ENCODE peak calls at places on chromosomes 4 and X, in five cellular contexts. I is endodermal cell, E is HCT116, X is astrocyte, O is neural progenitor cell. H is an unnamed sample.

GRCh38 chr4:15920723-15921591 is 17.6 kb downstream of the FGFBP1 start:
- DNase-seq in I (no peak), E (peak; percentile 89), X (peak; percentile 98), O (no peak), H (peak; percentile 93)

GRCh38 chrX:389021-389441 is 2.3 kb upstream of the PPP2R3B start:
- DNase-seq in I (no peak), E (no peak), X (no peak), O (no peak), H (no peak)

GRCh38 chr4:23966720-23967119 is 76.9 kb upstream of the PPARGC1A start:
- DNase-seq in I (peak; percentile 68), E (no peak), X (no peak), O (peak; percentile 45), H (no peak)

GRCh38 chr4:98626350-98626749 is 32.1 kb downstream of the TSPAN5 start:
- DNase-seq in I (peak; percentile 84), E (peak; percentile 92), X (peak; percentile 96), O (no peak), H (peak; percentile 38)

GRCh38 chr4:26692014-26692726 is 108.3 kb downstream of the TBC1D19 start:
- DNase-seq in I (peak; percentile 48), E (no peak), X (no peak), O (no peak), H (no peak)

GRCh38 chr4:89161841-89162240 is 50.5 kb downstream of the TIGD2 start:
- DNase-seq in I (no peak), E (no peak), X (no peak), O (no peak), H (no peak)

GRCh38 chr4:10185518-10186227 is 69.1 kb upstream of the WDR1 start:
- DNase-seq in I (no peak), E (no peak), X (no peak), O (no peak), H (no peak)

GRCh38 chrX:48663241-48663640 is 20.4 kb upstream of the WAS start:
- DNase-seq in I (no peak), E (no peak), X (no peak), O (no peak), H (no peak)

GRCh38 chr4:74394476-74395136 is 29.7 kb downstream of the EREG start:
- DNase-seq in I (no peak), E (peak; percentile 82), X (peak; percentile 90), O (no peak), H (no peak)

GRCh38 chr4:153933851-153934688 is 145.2 kb upstream of the SFRP2 start:
- DNase-seq in I (no peak), E (no peak), X (no peak), O (no peak), H (no peak)

GRCh38 chr4:186819357-186820086 is 95.9 kb upstream of the FAT1 start:
- DNase-seq in I (no peak), E (no peak), X (no peak), O (no peak), H (no peak)

GRCh38 chr4:181971411-181971810 is 271.8 kb upstream of the TENM3 start:
- DNase-seq in I (no peak), E (no peak), X (peak; percentile 68), O (no peak), H (peak; percentile 9)

GRCh38 chr4:166169111-166169510 is 296.1 kb downstream of the TLL1 start:
- DNase-seq in I (peak; percentile 71), E (peak; percentile 7), X (no peak), O (peak; percentile 58), H (no peak)

GRCh38 chr4:79865253-79865652 is 207.8 kb downstream of the ANTXR2 start:
- DNase-seq in I (no peak), E (no peak), X (peak; percentile 86), O (no peak), H (no peak)

GRCh38 chrX:30652527-30653414 is 452 bp upstream of the GK start:
- DNase-seq in I (peak; percentile 97), E (peak; percentile 69), X (peak; percentile 68), O (peak; percentile 95), H (peak; percentile 19)

GRCh38 chrX:154353172-154353843 is 21.1 kb downstream of the FLNA start:
- DNase-seq in I (no peak), E (no peak), X (no peak), O (no peak), H (no peak)

GRCh38 chrX:109918753-109919152 is 84.2 kb upstream of the TMEM164 start:
- DNase-seq in I (no peak), E (no peak), X (no peak), O (no peak), H (no peak)

GRCh38 chr4:99252746-99253145 is 33.7 kb upstream of the ADH6 start:
- DNase-seq in I (no peak), E (no peak), X (no peak), O (no peak), H (peak; percentile 30)

GRCh38 chrX:42771836-42772335 is 6.1 kb downstream of the PPP1R2C start:
- DNase-seq in I (no peak), E (no peak), X (no peak), O (no peak), H (no peak)

GRCh38 chr4:138910201-138910913 is 105.2 kb upstream of the NOCT start:
- DNase-seq in I (no peak), E (no peak), X (peak; percentile 63), O (no peak), H (no peak)

GRCh38 chrX:154727418-154728323 is 23.2 kb downstream of the GAB3 start:
- DNase-seq in I (no peak), E (no peak), X (peak; percentile 67), O (no peak), H (no peak)

GRCh38 chr4:1249731-1250526 is 999 bp upstream of the CTBP1 start:
- DNase-seq in I (peak; percentile 76), E (no peak), X (peak; percentile 61), O (no peak), H (no peak)

GRCh38 chrX:68421651-68422050 is 11.6 kb downstream of the OPHN1 start:
- DNase-seq in I (no peak), E (no peak), X (no peak), O (no peak), H (no peak)

GRCh38 chr4:129043523-129043922 is 49.8 kb downstream of the SCLT1 start:
- DNase-seq in I (no peak), E (no peak), X (peak; percentile 46), O (no peak), H (no peak)

GRCh38 chrX:153766098-153766817 is 2.2 kb downstream of the PLXNB3 start:
- DNase-seq in I (peak; percentile 65), E (no peak), X (peak; percentile 61), O (peak; percentile 37), H (no peak)

GRCh38 chr4:138960175-138960710 is 55.3 kb upstream of the NOCT start:
- DNase-seq in I (no peak), E (no peak), X (no peak), O (no peak), H (no peak)

GRCh38 chr4:129623233-129623632 is 527.3 kb downstream of the C4orf33 start:
- DNase-seq in I (no peak), E (no peak), X (no peak), O (no peak), H (no peak)

GRCh38 chrX:49242545-49243066 is 7.3 kb downstream of the CCDC22 start:
- DNase-seq in I (no peak), E (no peak), X (no peak), O (no peak), H (no peak)

GRCh38 chr4:187301923-187302322 is 578.3 kb upstream of the FAT1 start:
- DNase-seq in I (no peak), E (no peak), X (no peak), O (no peak), H (no peak)

GRCh38 chr4:75844151-75844662 is 58.0 kb downstream of the PPEF2 start:
- DNase-seq in I (no peak), E (no peak), X (peak; percentile 95), O (no peak), H (no peak)

GRCh38 chrX:10902001-10902400 is 209.1 kb upstream of the HCCS start:
- DNase-seq in I (no peak), E (no peak), X (peak; percentile 61), O (no peak), H (no peak)

GRCh38 chrX:1111543-1112300 is 100.7 kb downstream of the CRLF2 start:
- DNase-seq in I (peak; percentile 86), E (no peak), X (no peak), O (peak; percentile 85), H (no peak)

DNA sequence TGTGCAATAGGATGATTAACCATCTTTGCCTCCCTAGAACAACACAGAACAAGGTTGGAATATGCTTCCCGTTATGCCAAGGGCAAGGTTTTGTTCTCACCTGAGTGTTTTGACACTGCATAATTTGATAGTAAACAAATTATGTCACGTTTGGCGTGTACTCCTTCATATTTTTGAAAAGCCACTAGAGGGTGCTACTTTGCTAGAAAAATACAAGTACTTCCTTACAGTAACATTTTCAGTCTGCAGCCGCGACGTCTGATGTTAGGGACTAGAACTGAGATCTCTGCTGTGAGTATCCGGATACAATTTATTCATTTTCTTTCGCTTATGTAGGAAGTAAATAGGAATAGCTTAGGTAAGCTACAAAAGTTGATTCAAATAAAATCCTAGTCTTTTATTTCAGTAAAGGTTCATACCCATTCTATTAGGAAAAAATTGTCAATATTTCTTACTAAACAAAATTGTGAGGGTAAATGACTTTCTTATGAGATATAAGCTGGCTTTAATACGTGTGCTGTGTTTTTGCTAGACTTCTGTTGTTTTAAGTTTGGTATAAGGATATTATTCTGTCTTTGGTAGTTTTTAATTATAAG is 181.1 kb upstream of the WDFY3 start:
- DNase-seq in I (peak; percentile 65), E (peak; percentile 69), X (peak; percentile 35), O (peak; percentile 69), H (no peak)
- H3K9ac ChIP-seq in I (no peak overlapping the region), E (no peak overlapping the region), X (no peak overlapping the region), O (no peak overlapping the region), H (no peak overlapping the region)

GRCh38 chr4:19152264-19152663 is 1099.4 kb upstream of the SLIT2 start:
- DNase-seq in I (no peak), E (no peak), X (no peak), O (no peak), H (no peak)

GRCh38 chr4:19155568-19155967 is 1096.1 kb upstream of the SLIT2 start:
- DNase-seq in I (no peak), E (no peak), X (no peak), O (no peak), H (no peak)

GRCh38 chr4:19146038-19146437 is 1105.7 kb upstream of the SLIT2 start:
- DNase-seq in I (no peak), E (no peak), X (no peak), O (no peak), H (no peak)

GRCh38 chr4:19156786-19157185 is 1094.9 kb upstream of the SLIT2 start:
- DNase-seq in I (no peak), E (no peak), X (no peak), O (no peak), H (no peak)

DNA sequence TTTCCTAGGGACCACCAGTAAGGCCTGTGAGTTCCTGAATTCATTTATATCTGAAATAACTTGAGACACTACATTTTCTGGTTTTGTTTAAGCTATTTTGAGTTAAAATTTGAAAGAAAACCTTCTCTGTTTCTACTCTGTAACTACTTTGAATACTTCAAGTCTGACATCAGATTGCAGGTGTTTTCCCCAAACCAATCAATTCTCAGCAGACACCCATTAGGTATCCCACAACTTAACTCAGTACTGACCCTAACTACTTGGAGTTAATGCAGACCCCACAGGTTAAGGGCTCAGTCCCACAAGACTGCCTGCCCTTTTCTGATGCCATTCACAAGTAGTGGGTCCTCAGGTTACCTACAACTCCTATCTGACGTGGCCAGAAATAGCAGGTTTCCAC is 1100.0 kb upstream of the SLIT2 start:
- DNase-seq in I (no peak), E (no peak), X (no peak), O (no peak), H (no peak)
- H3K9me3 ChIP-seq in I (peaks cover 23% of the 10 kb centered on the region), E (no peaks in the 10 kb centered on the region), X (no peaks in the 10 kb centered on the region), O (no peaks in the 10 kb centered on the region), H (no peaks in the 10 kb centered on the region)

GRCh38 chr4:105471566-105472176 is 2.2 kb downstream of the PPA2 start:
- DNase-seq in I (peak; percentile 88), E (peak; percentile 69), X (peak; percentile 64), O (peak; percentile 80), H (peak; percentile 30)
- H3K9ac ChIP-seq in I (no peak overlapping the region), E (peak overlapping the region; percentile 90), X (peak overlapping the region; percentile 93), O (no peak overlapping the region), H (peak overlapping the region; percentile 95)

GRCh38 chrX:74865725-74866124 is 59.5 kb downstream of the NEXMIF start:
- DNase-seq in I (no peak), E (no peak), X (no peak), O (no peak), H (no peak)
- H3K9me3 ChIP-seq in I (peaks cover 18% of the 10 kb centered on the region), E (no peaks in the 10 kb centered on the region), X (no peaks in the 10 kb centered on the region), O (no peaks in the 10 kb centered on the region), H (peaks cover 3% of the 10 kb centered on the region)